ENCODE peak calls at places on chromosomes 7 and 10, in eight cellular contexts. W is CD8-positive, alpha-beta T cell; K is A549; S is Peyer's patch; P is mesendoderm; L is GM23248; A is right lobe of liver; X is CD4-positive, CD25-positive, alpha-beta regulatory T cell. F is an unnamed sample.
A peak's percentile ranks its signal among the peaks of the same experiment; 100 is the strongest.

GRCh38 chr10:48926255-48926654 is 13.4 kb downstream of the LRRC18 start:
- DNase-seq in W (no peak), K (no peak), S (no peak), P (no peak), L (no peak), A (no peak), X (no peak), F (no peak)

GRCh38 chr7:137681657-137682562 is 164.9 kb downstream of the DGKI start:
- DNase-seq in W (no peak), K (no peak), S (no peak), P (no peak), L (peak; percentile 93), A (no peak), X (no peak), F (no peak)

GRCh38 chr7:88401009-88401623 is 94.4 kb upstream of the STEAP4 start:
- DNase-seq in W (no peak), K (peak; percentile 22), S (no peak), P (peak; percentile 41), L (peak; percentile 23), A (no peak), X (peak; percentile 16), F (no peak)

GRCh38 chr7:4745971-4746919 is 29.2 kb upstream of the AP5Z1 start:
- DNase-seq in W (no peak), K (peak; percentile 67), S (peak; percentile 34), P (peak; percentile 15), L (peak; percentile 82), A (no peak), X (peak; percentile 81), F (no peak)

GRCh38 chr10:18582803-18583202 is 68.6 kb downstream of the NSUN6 start:
- DNase-seq in W (no peak), K (no peak), S (no peak), P (no peak), L (no peak), A (no peak), X (peak; percentile 43), F (no peak)

GRCh38 chr7:139906879-139907278 is 77.8 kb downstream of the TBXAS1 start:
- DNase-seq in W (no peak), K (no peak), S (no peak), P (no peak), L (no peak), A (no peak), X (no peak), F (no peak)

GRCh38 chr7:85041599-85042216 is 145.1 kb downstream of the SEMA3D start:
- DNase-seq in W (no peak), K (peak; percentile 73), S (peak; percentile 34), P (peak; percentile 70), L (peak; percentile 74), A (peak; percentile 52), X (peak; percentile 6), F (peak; percentile 77)

GRCh38 chr10:79387974-79388850 is 40.9 kb downstream of the PPIF start:
- DNase-seq in W (no peak), K (no peak), S (no peak), P (peak; percentile 29), L (no peak), A (no peak), X (no peak), F (no peak)

GRCh38 chr10:69119896-69120295 is 4.1 kb upstream of the VPS26A start:
- DNase-seq in W (no peak), K (no peak), S (no peak), P (no peak), L (peak; percentile 40), A (no peak), X (no peak), F (no peak)

GRCh38 chr10:31366703-31367102 is 47.7 kb downstream of the ZEB1 start:
- DNase-seq in W (no peak), K (no peak), S (no peak), P (no peak), L (no peak), A (no peak), X (no peak), F (no peak)

GRCh38 chr10:31368724-31369123 is 49.7 kb downstream of the ZEB1 start:
- DNase-seq in W (no peak), K (no peak), S (no peak), P (no peak), L (no peak), A (no peak), X (no peak), F (no peak)

GRCh38 chr10:31374146-31374696 is 55.2 kb downstream of the ZEB1 start:
- DNase-seq in W (no peak), K (peak; percentile 10), S (no peak), P (no peak), L (peak; percentile 56), A (no peak), X (no peak), F (no peak)

DNA sequence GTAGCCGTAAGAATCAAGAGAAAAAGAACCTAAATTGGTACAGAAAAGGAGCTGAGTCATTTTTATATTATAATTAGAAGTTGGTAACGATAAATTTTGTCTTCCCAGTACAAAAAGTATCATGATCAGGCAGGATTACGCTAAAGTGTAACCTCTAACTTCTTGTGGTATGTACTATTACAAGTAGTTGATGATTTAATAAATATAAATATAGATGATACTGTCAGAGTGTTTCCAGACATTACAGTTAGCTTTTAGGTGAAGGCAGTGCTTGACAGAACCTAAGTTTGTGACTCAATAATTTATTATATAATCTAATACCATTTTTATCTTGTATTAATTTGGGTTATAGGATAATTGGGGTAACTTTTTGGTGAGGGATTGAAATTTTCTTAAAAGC is 53.4 kb downstream of the ZEB1 start:
- DNase-seq in W (no peak), K (no peak), S (no peak), P (no peak), L (no peak), A (no peak), X (no peak), F (no peak)
- H3K4me1 ChIP-seq in W (peaks cover 6% of the 10 kb centered on the region), K (no peaks in the 10 kb centered on the region), S (no peaks in the 10 kb centered on the region), P (no peaks in the 10 kb centered on the region), L (peaks cover 24% of the 10 kb centered on the region), A (no peaks in the 10 kb centered on the region), X (peaks cover 18% of the 10 kb centered on the region), F (no peaks in the 10 kb centered on the region)

GRCh38 chr7:149458235-149458634 is 2.6 kb downstream of the ZNF777 start:
- DNase-seq in W (no peak), K (no peak), S (no peak), P (peak; percentile 26), L (peak; percentile 60), A (no peak), X (no peak), F (no peak)

GRCh38 chr7:149456770-149457421 is 4.0 kb downstream of the ZNF777 start:
- DNase-seq in W (no peak), K (no peak), S (no peak), P (no peak), L (peak; percentile 15), A (no peak), X (no peak), F (no peak)

GRCh38 chr7:149459201-149459539 is 1.7 kb downstream of the ZNF777 start:
- DNase-seq in W (no peak), K (no peak), S (no peak), P (no peak), L (peak; percentile 24), A (no peak), X (no peak), F (no peak)

GRCh38 chr7:149459540-149460433 is 1.1 kb downstream of the ZNF777 start:
- DNase-seq in W (no peak), K (no peak), S (no peak), P (peak; percentile 14), L (peak; percentile 64), A (no peak), X (peak; percentile 15), F (no peak)

DNA sequence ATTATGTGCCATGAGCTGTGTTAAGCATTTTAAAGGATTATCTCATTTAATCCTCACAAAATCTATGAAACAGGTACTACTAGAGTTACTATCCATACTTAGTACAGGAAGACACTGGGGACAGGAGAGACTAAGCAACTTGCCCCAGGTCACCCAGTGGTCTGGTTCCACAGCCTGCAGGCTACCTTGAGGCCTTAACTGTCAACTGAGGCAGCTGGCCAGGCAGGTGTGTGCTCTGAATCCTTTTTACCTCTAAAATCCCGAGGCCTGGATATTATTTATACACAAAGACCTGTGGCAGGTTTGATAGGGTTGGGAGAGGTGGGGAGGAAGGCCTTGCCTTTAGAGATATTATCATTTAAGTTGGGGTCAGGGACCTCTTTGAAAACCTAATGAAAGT is 3.1 kb downstream of the ZNF777 start:
- DNase-seq in W (no peak), K (no peak), S (no peak), P (no peak), L (no peak), A (no peak), X (no peak), F (no peak)
- H3K4me1 ChIP-seq in W (peaks cover 24% of the 10 kb centered on the region), K (peaks cover 12% of the 10 kb centered on the region), S (peaks cover 21% of the 10 kb centered on the region), P (no peaks in the 10 kb centered on the region), L (peaks cover 3% of the 10 kb centered on the region), A (no peaks in the 10 kb centered on the region), X (peaks cover 19% of the 10 kb centered on the region), F (no peaks in the 10 kb centered on the region)

GRCh38 chr7:38940774-38941173 is 31.8 kb upstream of the VPS41 start:
- DNase-seq in W (no peak), K (no peak), S (no peak), P (no peak), L (no peak), A (no peak), X (no peak), F (no peak)

GRCh38 chr7:38942431-38943051 is 33.5 kb upstream of the VPS41 start:
- DNase-seq in W (no peak), K (no peak), S (no peak), P (no peak), L (no peak), A (no peak), X (no peak), F (no peak)

GRCh38 chr7:38932509-38933168 is 23.6 kb upstream of the VPS41 start:
- DNase-seq in W (peak; percentile 5), K (peak; percentile 65), S (no peak), P (peak; percentile 78), L (peak; percentile 64), A (peak; percentile 78), X (peak; percentile 47), F (peak; percentile 73)

GRCh38 chr7:38934536-38934935 is 25.5 kb upstream of the VPS41 start:
- DNase-seq in W (no peak), K (no peak), S (no peak), P (no peak), L (no peak), A (no peak), X (no peak), F (no peak)

DNA sequence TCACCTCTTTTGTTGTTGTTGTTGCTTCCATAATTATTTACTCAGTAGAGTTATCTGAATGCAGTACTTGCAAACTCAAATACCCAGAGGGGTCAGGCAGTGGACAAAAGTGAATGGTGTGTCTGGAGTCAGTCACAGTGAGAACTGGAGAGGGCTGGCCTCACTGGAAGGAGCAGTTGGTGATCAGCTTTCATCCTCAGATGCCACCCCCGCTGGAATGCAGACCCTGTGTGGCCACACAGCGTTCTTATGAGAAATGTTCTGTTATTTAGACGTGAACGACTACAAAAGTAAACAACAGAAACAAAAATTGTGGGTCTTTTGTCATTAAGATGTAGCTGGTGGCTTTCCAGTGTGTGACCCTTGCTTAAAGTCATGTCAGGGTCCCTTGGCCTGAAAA is 29.6 kb upstream of the VPS41 start:
- DNase-seq in W (no peak), K (no peak), S (no peak), P (no peak), L (no peak), A (no peak), X (no peak), F (no peak)
- H3K4me1 ChIP-seq in W (no peaks in the 10 kb centered on the region), K (no peaks in the 10 kb centered on the region), S (no peaks in the 10 kb centered on the region), P (no peaks in the 10 kb centered on the region), L (no peaks in the 10 kb centered on the region), A (no peaks in the 10 kb centered on the region), X (no peaks in the 10 kb centered on the region), F (no peaks in the 10 kb centered on the region)

DNA sequence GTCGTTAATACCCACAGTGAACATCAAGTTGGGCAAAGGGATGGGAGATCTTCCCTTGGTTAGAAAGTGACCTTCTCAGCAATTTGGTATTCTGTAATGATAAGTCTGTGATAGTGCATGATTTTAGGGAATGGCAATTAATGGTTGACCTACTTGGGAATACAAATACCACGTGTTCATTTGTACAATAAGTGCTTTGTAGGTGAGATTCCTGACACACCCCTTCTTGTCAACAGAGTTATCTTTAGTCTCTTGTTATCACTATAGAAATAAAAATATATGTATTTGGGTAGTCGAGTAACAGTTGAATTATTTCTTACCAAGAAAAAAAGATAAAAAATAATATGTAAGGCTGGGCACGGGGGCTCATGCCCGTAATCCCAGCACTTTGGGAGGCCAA is 4.8 kb downstream of the SEC23IP start:
- DNase-seq in W (no peak), K (no peak), S (no peak), P (no peak), L (no peak), A (no peak), X (no peak), F (no peak)
- H3K4me1 ChIP-seq in W (peaks cover 14% of the 10 kb centered on the region), K (peaks cover 35% of the 10 kb centered on the region), S (peaks cover 43% of the 10 kb centered on the region), P (peaks cover 2% of the 10 kb centered on the region), L (peaks cover 35% of the 10 kb centered on the region), A (no peaks in the 10 kb centered on the region), X (peaks cover 21% of the 10 kb centered on the region), F (peaks cover 33% of the 10 kb centered on the region)

F was measured in Caco-2.